ENCODE peak calls at places on chromosomes 12 and 14, in five cellular contexts. One of them, this sample, is unnamed.

GRCh38 chr14:30610719-30611388 is 11.3 kb upstream of the SCFD1 start:
- DNase-seq in fibroblast of mammary gland: peak; percentile 78
- DNase-seq in AG09319: peak; percentile 39
- DNase-seq in EH: peak; percentile 71
- DNase-seq in ascending aorta: no peak
- DNase-seq in this sample: peak; percentile 11

GRCh38 chr12:6228535-6229223 is 28.5 kb downstream of the CD9 start:
- DNase-seq in fibroblast of mammary gland: no peak
- DNase-seq in AG09319: no peak
- DNase-seq in EH: peak; percentile 33
- DNase-seq in ascending aorta: no peak
- DNase-seq in this sample: no peak

GRCh38 chr12:94987806-94988205 is 15.7 kb downstream of the NDUFA12 start:
- DNase-seq in fibroblast of mammary gland: no peak
- DNase-seq in AG09319: no peak
- DNase-seq in EH: peak; percentile 26
- DNase-seq in ascending aorta: no peak
- DNase-seq in this sample: no peak

GRCh38 chr12:29741342-29742241 is 42.1 kb downstream of the TMTC1 start:
- DNase-seq in fibroblast of mammary gland: peak; percentile 97
- DNase-seq in AG09319: no peak
- DNase-seq in EH: peak; percentile 2
- DNase-seq in ascending aorta: no peak
- DNase-seq in this sample: no peak

GRCh38 chr14:50523271-50524041 is 8.9 kb downstream of the MAP4K5 start:
- DNase-seq in fibroblast of mammary gland: no peak
- DNase-seq in AG09319: no peak
- DNase-seq in EH: peak; percentile 10
- DNase-seq in ascending aorta: no peak
- DNase-seq in this sample: no peak

GRCh38 chr14:30006695-30007094 is 79.0 kb upstream of the PRKD1 start:
- DNase-seq in fibroblast of mammary gland: no peak
- DNase-seq in AG09319: no peak
- DNase-seq in EH: no peak
- DNase-seq in ascending aorta: no peak
- DNase-seq in this sample: no peak

GRCh38 chr14:61929651-61930050 is 167.4 kb downstream of the SNAPC1 start:
- DNase-seq in fibroblast of mammary gland: no peak
- DNase-seq in AG09319: no peak
- DNase-seq in EH: no peak
- DNase-seq in ascending aorta: no peak
- DNase-seq in this sample: no peak

GRCh38 chr12:55829967-55830600 is 697 bp upstream of the DNAJC14 start:
- DNase-seq in fibroblast of mammary gland: no peak
- DNase-seq in AG09319: no peak
- DNase-seq in EH: no peak
- DNase-seq in ascending aorta: peak; percentile 81
- DNase-seq in this sample: no peak

GRCh38 chr12:92242917-92243316 is 97.3 kb upstream of the BTG1 start:
- DNase-seq in fibroblast of mammary gland: peak; percentile 91
- DNase-seq in AG09319: peak; percentile 7
- DNase-seq in EH: no peak
- DNase-seq in ascending aorta: no peak
- DNase-seq in this sample: no peak

GRCh38 chr12:78037707-78038106 is 207.0 kb downstream of the NAV3 start:
- DNase-seq in fibroblast of mammary gland: no peak
- DNase-seq in AG09319: no peak
- DNase-seq in EH: no peak
- DNase-seq in ascending aorta: no peak
- DNase-seq in this sample: no peak

GRCh38 chr14:96424104-96424989 is 32.4 kb downstream of the AK7 start:
- DNase-seq in fibroblast of mammary gland: peak; percentile 82
- DNase-seq in AG09319: peak; percentile 43
- DNase-seq in EH: peak; percentile 79
- DNase-seq in ascending aorta: no peak
- DNase-seq in this sample: no peak

GRCh38 chr14:70289138-70289537 is 70.3 kb downstream of the COX16 start:
- DNase-seq in fibroblast of mammary gland: no peak
- DNase-seq in AG09319: no peak
- DNase-seq in EH: no peak
- DNase-seq in ascending aorta: no peak
- DNase-seq in this sample: no peak

GRCh38 chr12:78088391-78088832 is 257.7 kb downstream of the NAV3 start:
- DNase-seq in fibroblast of mammary gland: peak; percentile 40
- DNase-seq in AG09319: no peak
- DNase-seq in EH: peak; percentile 27
- DNase-seq in ascending aorta: no peak
- DNase-seq in this sample: no peak

GRCh38 chr14:98704441-98704840 is 567.6 kb downstream of the BCL11B start:
- DNase-seq in fibroblast of mammary gland: no peak
- DNase-seq in AG09319: no peak
- DNase-seq in EH: no peak
- DNase-seq in ascending aorta: no peak
- DNase-seq in this sample: no peak

GRCh38 chr12:122395319-122395718 is 27.1 kb downstream of the CLIP1 start:
- DNase-seq in fibroblast of mammary gland: peak; percentile 94
- DNase-seq in AG09319: no peak
- DNase-seq in EH: peak; percentile 87
- DNase-seq in ascending aorta: no peak
- DNase-seq in this sample: no peak

GRCh38 chr12:38890102-38890501 is 15.3 kb downstream of the CPNE8 start:
- DNase-seq in fibroblast of mammary gland: peak; percentile 40
- DNase-seq in AG09319: no peak
- DNase-seq in EH: peak; percentile 1
- DNase-seq in ascending aorta: no peak
- DNase-seq in this sample: no peak

GRCh38 chr14:65346895-65347294 is 65.6 kb upstream of the FUT8 start:
- DNase-seq in fibroblast of mammary gland: peak; percentile 32
- DNase-seq in AG09319: no peak
- DNase-seq in EH: peak; percentile 7
- DNase-seq in ascending aorta: no peak
- DNase-seq in this sample: no peak

GRCh38 chr14:31070431-31070830 is 44.3 kb upstream of the STRN3 start:
- DNase-seq in fibroblast of mammary gland: peak; percentile 74
- DNase-seq in AG09319: peak; percentile 68
- DNase-seq in EH: peak; percentile 95
- DNase-seq in ascending aorta: no peak
- DNase-seq in this sample: no peak

GRCh38 chr12:54627304-54627703 is 7.4 kb downstream of the LACRT start:
- DNase-seq in fibroblast of mammary gland: no peak
- DNase-seq in AG09319: no peak
- DNase-seq in EH: no peak
- DNase-seq in ascending aorta: no peak
- DNase-seq in this sample: no peak

GRCh38 chr14:90288646-90289355 is 32.4 kb downstream of the PSMC1 start:
- DNase-seq in fibroblast of mammary gland: no peak
- DNase-seq in AG09319: no peak
- DNase-seq in EH: no peak
- DNase-seq in ascending aorta: no peak
- DNase-seq in this sample: no peak

GRCh38 chr14:101224356-101225115 is 321.0 kb upstream of the RTL1 start:
- DNase-seq in fibroblast of mammary gland: no peak
- DNase-seq in AG09319: no peak
- DNase-seq in EH: no peak
- DNase-seq in ascending aorta: peak; percentile 30
- DNase-seq in this sample: no peak

GRCh38 chr12:96486751-96487150 is 2.6 kb upstream of the CFAP54 start:
- DNase-seq in fibroblast of mammary gland: no peak
- DNase-seq in AG09319: no peak
- DNase-seq in EH: no peak
- DNase-seq in ascending aorta: no peak
- DNase-seq in this sample: no peak

GRCh38 chr12:131245564-131246355 is 292.1 kb downstream of the ADGRD1 start:
- DNase-seq in fibroblast of mammary gland: no peak
- DNase-seq in AG09319: no peak
- DNase-seq in EH: no peak
- DNase-seq in ascending aorta: no peak
- DNase-seq in this sample: no peak

GRCh38 chr14:105860615-105861580 is 334.5 kb downstream of the TMEM121 start:
- DNase-seq in fibroblast of mammary gland: no peak
- DNase-seq in AG09319: no peak
- DNase-seq in EH: no peak
- DNase-seq in ascending aorta: peak; percentile 55
- DNase-seq in this sample: no peak

GRCh38 chr12:65966852-65967593 is 142.7 kb downstream of the HMGA2 start:
- DNase-seq in fibroblast of mammary gland: no peak
- DNase-seq in AG09319: no peak
- DNase-seq in EH: no peak
- DNase-seq in ascending aorta: no peak
- DNase-seq in this sample: no peak

GRCh38 chr14:38824691-38825090 is 278.3 kb downstream of the SEC23A start:
- DNase-seq in fibroblast of mammary gland: no peak
- DNase-seq in AG09319: no peak
- DNase-seq in EH: peak; percentile 64
- DNase-seq in ascending aorta: no peak
- DNase-seq in this sample: no peak

This sample was measured in NCI-H510A.